ENCODE peak calls at places on chromosomes 4 and X, in six cellular contexts. P, T, U, K, N and R are unnamed samples.

GRCh38 chrX:129631850-129632249 is 22.9 kb downstream of the APLN start:
- DNase-seq in P (no peak), K (no peak), T (no peak), N (no peak), U (no peak), R (no peak)

GRCh38 chrX:31237189-31237588 is 165.3 kb upstream of the FTHL17 start:
- DNase-seq in U (no peak), T (no peak), N (no peak), K (no peak), P (no peak), R (no peak)

GRCh38 chr4:136088231-136088630 is 1444.1 kb downstream of the PCDH18 start:
- DNase-seq in U (no peak), T (no peak), N (no peak), P (no peak), K (no peak), R (no peak)

GRCh38 chrX:104789784-104790183 is 223.8 kb downstream of the IL1RAPL2 start:
- DNase-seq in K (no peak), N (no peak), P (no peak), T (no peak), U (no peak), R (no peak)

GRCh38 chr4:184191267-184191666 is 26.4 kb downstream of the ENPP6 start:
- DNase-seq in K (no peak), U (no peak), T (no peak), P (no peak), N (no peak), R (no peak)

GRCh38 chr4:185464184-185464583 is 7.3 kb downstream of the CCDC110 start:
- DNase-seq in N (no peak), T (no peak), U (no peak), K (no peak), P (no peak), R (no peak)

GRCh38 chr4:37890501-37891220 is at the start of gene TBC1D1:
- DNase-seq in T (peak), P (peak), K (peak), U (no peak), N (peak), R (peak)

GRCh38 chrX:34401411-34401810 is 255.7 kb downstream of the TMEM47 start:
- DNase-seq in U (peak), K (no peak), N (no peak), T (no peak), P (no peak), R (no peak)

GRCh38 chr4:53557601-53558000 is 33.7 kb downstream of the LNX1 start:
- DNase-seq in K (no peak), T (no peak), U (no peak), N (no peak), P (no peak), R (no peak)

GRCh38 chrX:7027071-7027470 is 120.4 kb upstream of the STS start:
- DNase-seq in P (no peak), N (no peak), K (no peak), T (no peak), U (no peak), R (no peak)

GRCh38 chr4:86965019-86965976 is 30.5 kb downstream of the AFF1 start:
- DNase-seq in U (no peak), P (no peak), N (peak), K (no peak), T (no peak), R (no peak)

GRCh38 chrX:38513087-38513742 is 48.1 kb upstream of the TSPAN7 start:
- DNase-seq in U (no peak), P (no peak), K (no peak), N (no peak), T (no peak), R (no peak)

GRCh38 chr4:113645771-113646455 is 115.6 kb downstream of the CAMK2D start:
- DNase-seq in N (no peak), K (no peak), T (no peak), U (peak), P (no peak), R (no peak)

GRCh38 chr4:102008711-102009110 is 218.2 kb downstream of the BANK1 start:
- DNase-seq in K (no peak), N (no peak), P (no peak), T (no peak), U (no peak), R (no peak)

GRCh38 chrX:39011454-39012204 is 210.4 kb downstream of the MID1IP1 start:
- DNase-seq in P (no peak), U (no peak), N (no peak), T (no peak), K (no peak), R (no peak)

GRCh38 chr4:109164011-109164410 is 138.4 kb downstream of the COL25A1 start:
- DNase-seq in K (no peak), P (no peak), T (no peak), U (no peak), N (no peak), R (no peak)

GRCh38 chr4:40309250-40309774 is 25.8 kb upstream of the CHRNA9 start:
- DNase-seq in N (peak), K (peak), T (peak), P (peak), U (peak), R (peak)

DNA sequence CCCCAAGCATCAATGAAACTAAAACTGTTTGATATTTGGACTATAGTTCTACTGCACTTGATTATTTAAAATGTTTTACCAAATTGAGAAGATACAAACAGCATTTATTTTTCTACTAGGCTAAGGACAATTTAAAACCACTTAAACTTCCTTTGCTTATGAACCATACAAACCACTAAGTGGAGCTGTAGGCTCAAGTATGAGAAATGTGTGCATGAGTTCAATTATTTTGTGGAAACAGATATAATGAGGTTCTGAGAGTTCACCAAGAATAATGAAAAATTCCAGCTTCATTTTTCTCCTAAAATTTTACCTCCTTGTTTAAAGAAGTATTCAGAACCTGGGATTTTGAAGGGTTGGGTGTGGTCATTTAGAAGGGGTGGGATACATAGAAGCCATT is 63.1 kb downstream of the SERPINA7 start:
- DNase-seq in N (no peak), T (no peak), U (peak), K (no peak), P (no peak), R (no peak)
- TF ChIP-seq CTCF in N (no peak), T (no peak), U (peak), K (no peak), P (peak), R (no peak)

DNA sequence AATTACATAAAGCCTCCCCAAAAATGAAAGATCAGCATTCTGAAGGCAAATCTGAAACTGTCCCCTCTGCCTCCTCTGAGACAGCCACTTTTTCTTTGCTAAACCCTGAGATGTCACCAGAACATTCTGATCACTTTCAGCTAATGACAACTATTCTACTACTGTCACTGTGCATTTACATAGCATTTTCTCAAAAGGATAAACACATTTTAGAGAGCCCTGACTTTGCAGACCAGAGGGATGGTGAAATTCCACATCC is 72.1 kb downstream of the GATB start:
- DNase-seq in P (no peak), T (no peak), U (no peak), N (no peak), K (no peak), R (no peak)
- TF ChIP-seq CTCF in P (no peak), T (no peak), U (no peak), N (no peak), K (no peak), R (no peak)

GRCh38 chr4:59869559-59869958 is 1330.6 kb upstream of the ADGRL3 start:
- DNase-seq in K (no peak), N (no peak), P (no peak), T (no peak), U (no peak), R (no peak)

GRCh38 chr4:59869056-59869455 is 1331.1 kb upstream of the ADGRL3 start:
- DNase-seq in T (no peak), P (no peak), N (no peak), U (no peak), K (no peak), R (no peak)
- TF ChIP-seq CTCF in T (no peak), P (no peak), N (no peak), U (no peak), K (no peak), R (no peak)

DNA sequence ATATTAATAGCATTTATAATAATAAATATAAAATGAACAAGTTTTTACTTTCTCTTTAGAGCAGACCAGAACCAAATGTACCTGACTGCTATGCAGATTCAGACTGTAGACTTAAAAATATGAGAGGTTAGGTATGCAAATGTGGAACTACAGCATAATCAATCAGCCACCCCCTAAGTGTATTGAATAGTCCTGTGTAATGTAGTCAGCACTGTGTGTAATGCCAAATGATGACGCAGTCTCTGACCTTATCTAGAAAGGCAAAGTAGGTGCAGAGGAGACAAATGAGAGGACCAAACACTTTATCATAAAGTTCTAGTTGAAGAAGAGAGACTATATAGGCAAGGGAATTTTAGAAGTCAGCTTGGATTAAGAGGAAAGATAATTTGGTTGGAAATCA is 331.3 kb downstream of the GPAT3 start:
- DNase-seq in N (no peak), K (no peak), T (no peak), P (no peak), U (no peak), R (no peak)
- TF ChIP-seq CTCF in N (no peak), K (no peak), T (no peak), P (no peak), U (no peak), R (no peak)

GRCh38 chrX:103249805-103250204 is 5.2 kb downstream of the TCEAL8 start:
- DNase-seq in T (no peak), N (no peak), K (no peak), P (no peak), U (no peak), R (no peak)

GRCh38 chrX:103250977-103251376 is 4.0 kb downstream of the TCEAL8 start:
- DNase-seq in T (no peak), U (no peak), K (no peak), N (no peak), P (no peak), R (no peak)

GRCh38 chrX:103253608-103254007 is 1.3 kb downstream of the TCEAL8 start:
- DNase-seq in T (no peak), P (no peak), N (no peak), U (peak), K (no peak), R (no peak)

GRCh38 chrX:103254171-103254824 is 657 bp downstream of the TCEAL8 start:
- DNase-seq in K (peak), P (peak), N (peak), T (peak), U (peak), R (peak)

GRCh38 chrX:103248553-103248952 is 6.4 kb downstream of the TCEAL8 start:
- DNase-seq in N (peak), P (peak), T (no peak), U (peak), K (no peak), R (peak)
- TF ChIP-seq CTCF in N (peak), P (no peak), T (no peak), U (peak), K (peak), R (peak)